ENCODE peak calls at places on chromosomes 5 and 9, in ten cellular contexts. X is B cell; U is activated T-helper 1 cell treated with Interleukin-2 at 50 U/mL for 16 hours; Y is stimulated activated CD8-positive, alpha-beta memory T cell treated with anti-CD3 and anti-CD28 coated beads, Interleukin-7, amount 100 ng/mL, for 24 hours; D is HCT116; K is cardiac fibroblast; O is cardiac muscle cell; M is right atrium auricular region; P is stimulated activated CD4-positive, alpha-beta T cell treated with anti-CD3 and anti-CD28 coated beads, Interleukin-2, amount 100 ng/mL, for 48 hours; T is NCI-H2081. B is an unnamed sample.

GRCh38 chr5:61329729-61330128 is 2.3 kb upstream of the ZSWIM6 start:
- DNase-seq in X (peak; percentile 41), U (no peak), Y (no peak), D (no peak), K (peak; percentile 32), O (no peak), M (no peak), P (no peak), T (no peak), B (no peak)

GRCh38 chr5:32259033-32259432 is 53.7 kb downstream of the MTMR12 start:
- DNase-seq in X (no peak), U (no peak), Y (no peak), D (no peak), K (no peak), O (no peak), M (no peak), P (no peak), T (no peak), B (no peak)

GRCh38 chr5:156778752-156779151 is 71.3 kb upstream of the PPP1R2B start:
- DNase-seq in X (no peak), U (no peak), Y (no peak), D (no peak), K (no peak), O (no peak), M (no peak), P (no peak), T (no peak), B (no peak)

GRCh38 chr5:134136221-134136631 is 21.7 kb downstream of the TCF7 start:
- DNase-seq in X (no peak), U (no peak), Y (no peak), D (no peak), K (no peak), O (no peak), M (peak; percentile 30), P (no peak), T (no peak), B (no peak)

GRCh38 chr5:28473531-28474107 is 1435.2 kb upstream of the CDH9 start:
- DNase-seq in X (no peak), U (no peak), Y (no peak), D (no peak), K (peak; percentile 10), O (peak; percentile 8), M (no peak), P (no peak), T (no peak), B (no peak)

GRCh38 chr5:137753227-137753985 is 757 bp downstream of the HNRNPA0 start:
- DNase-seq in X (peak; percentile 63), U (peak; percentile 22), Y (no peak), D (no peak), K (no peak), O (peak; percentile 64), M (peak; percentile 72), P (no peak), T (peak; percentile 5), B (no peak)

GRCh38 chr5:27191786-27192505 is 153.6 kb upstream of the CDH9 start:
- DNase-seq in X (no peak), U (no peak), Y (no peak), D (no peak), K (peak; percentile 62), O (no peak), M (no peak), P (no peak), T (no peak), B (no peak)

GRCh38 chr5:7464182-7464581 is 68.2 kb downstream of the ADCY2 start:
- DNase-seq in X (no peak), U (no peak), Y (no peak), D (no peak), K (no peak), O (no peak), M (no peak), P (no peak), T (no peak), B (no peak)

GRCh38 chr5:89504051-89504450 is 621.1 kb upstream of the MEF2C start:
- DNase-seq in X (no peak), U (no peak), Y (no peak), D (no peak), K (no peak), O (no peak), M (no peak), P (no peak), T (no peak), B (no peak)

GRCh38 chr5:101897914-101898313 is 398.2 kb downstream of the SLCO4C1 start:
- DNase-seq in X (no peak), U (no peak), Y (no peak), D (no peak), K (no peak), O (peak; percentile 40), M (no peak), P (no peak), T (no peak), B (no peak)

GRCh38 chr5:145938699-145939531 is 2.5 kb downstream of the SH3RF2 start:
- DNase-seq in X (no peak), U (no peak), Y (no peak), D (no peak), K (no peak), O (no peak), M (no peak), P (no peak), T (no peak), B (no peak)

GRCh38 chr5:71882826-71883744 is 164.0 kb downstream of the CARTPT start:
- DNase-seq in X (no peak), U (no peak), Y (no peak), D (no peak), K (peak; percentile 51), O (no peak), M (no peak), P (no peak), T (no peak), B (no peak)

GRCh38 chr9:137611623-137612609 is 6.4 kb downstream of the ARRDC1 start:
- DNase-seq in X (no peak), U (no peak), Y (no peak), D (peak; percentile 90), K (peak; percentile 90), O (no peak), M (peak; percentile 70), P (no peak), T (peak; percentile 30), B (no peak)

GRCh38 chr9:121612511-121612998 is 38.9 kb upstream of the DAB2IP start:
- DNase-seq in X (no peak), U (no peak), Y (no peak), D (no peak), K (no peak), O (peak; percentile 67), M (no peak), P (no peak), T (no peak), B (no peak)

GRCh38 chr5:168301593-168302388 is 10.3 kb downstream of the WWC1 start:
- DNase-seq in X (no peak), U (no peak), Y (no peak), D (peak; percentile 89), K (no peak), O (no peak), M (no peak), P (no peak), T (no peak), B (no peak)

GRCh38 chr5:89729623-89730390 is 679.7 kb downstream of the CETN3 start:
- DNase-seq in X (peak; percentile 13), U (no peak), Y (no peak), D (peak; percentile 21), K (peak; percentile 38), O (no peak), M (no peak), P (no peak), T (no peak), B (no peak)

GRCh38 chr5:81147011-81147594 is 86.0 kb upstream of the CKMT2 start:
- DNase-seq in X (no peak), U (no peak), Y (no peak), D (no peak), K (no peak), O (no peak), M (no peak), P (no peak), T (no peak), B (no peak)

GRCh38 chr5:117888688-117889087 is 1099.7 kb downstream of the DTWD2 start:
- DNase-seq in X (no peak), U (no peak), Y (no peak), D (no peak), K (peak; percentile 3), O (no peak), M (no peak), P (no peak), T (no peak), B (no peak)

GRCh38 chr9:121952611-121953010 is 140.5 kb downstream of the TTLL11 start:
- DNase-seq in X (no peak), U (no peak), Y (no peak), D (no peak), K (no peak), O (no peak), M (no peak), P (no peak), T (no peak), B (no peak)

GRCh38 chr5:134577022-134577795 is 51.7 kb downstream of the JADE2 start:
- DNase-seq in X (no peak), U (no peak), Y (no peak), D (no peak), K (peak; percentile 83), O (no peak), M (no peak), P (no peak), T (no peak), B (peak; percentile 34)

GRCh38 chr5:167802755-167803431 is 488.6 kb upstream of the WWC1 start:
- DNase-seq in X (no peak), U (no peak), Y (no peak), D (no peak), K (no peak), O (peak; percentile 35), M (no peak), P (no peak), T (no peak), B (no peak)

GRCh38 chr5:160605266-160605665 is 183.6 kb downstream of the PTTG1 start:
- DNase-seq in X (no peak), U (no peak), Y (no peak), D (no peak), K (no peak), O (no peak), M (no peak), P (no peak), T (no peak), B (no peak)

GRCh38 chr5:14110680-14111079 is 32.5 kb upstream of the TRIO start:
- DNase-seq in X (no peak), U (no peak), Y (no peak), D (no peak), K (peak; percentile 93), O (no peak), M (no peak), P (no peak), T (no peak), B (no peak)

GRCh38 chr9:81851340-81851739 is 76.9 kb upstream of the SPATA31D4 start:
- DNase-seq in X (no peak), U (no peak), Y (no peak), D (no peak), K (no peak), O (peak; percentile 82), M (no peak), P (no peak), T (no peak), B (no peak)

GRCh38 chr5:118224546-118224945 is 763.8 kb downstream of the DTWD2 start:
- DNase-seq in X (no peak), U (no peak), Y (no peak), D (no peak), K (peak; percentile 14), O (no peak), M (no peak), P (no peak), T (no peak), B (peak; percentile 80)

GRCh38 chr5:11494340-11494739 is 409.9 kb downstream of the CTNND2 start:
- DNase-seq in X (no peak), U (no peak), Y (no peak), D (no peak), K (peak; percentile 9), O (no peak), M (no peak), P (no peak), T (peak; percentile 13), B (no peak)

GRCh38 chr5:73625905-73626811 is at the start of gene ARHGEF28:
- DNase-seq in X (peak; percentile 10), U (no peak), Y (no peak), D (no peak), K (peak; percentile 59), O (peak; percentile 66), M (no peak), P (peak; percentile 7), T (peak; percentile 65), B (no peak)

GRCh38 chr5:17916451-17916850 is 282.2 kb downstream of the TAF11L14 start:
- DNase-seq in X (no peak), U (no peak), Y (no peak), D (no peak), K (no peak), O (no peak), M (no peak), P (no peak), T (no peak), B (no peak)

B was measured in foreskin melanocyte.